ENCODE peak calls at places on chromosomes 11 and 22, in five cellular contexts. T is psoas muscle, Q is HFF-Myc, C is bronchial epithelial cell, K is AG09309. E is an unnamed sample.
A peak's percentile ranks its signal among the peaks of the same experiment; 100 is the strongest.

GRCh38 chr11:11020747-11021149 is 162.9 kb upstream of the ZBED5 start:
- DNase-seq in T (no peak), Q (no peak), C (no peak), K (no peak), E (no peak)

GRCh38 chr11:69080361-69080973 is 31.7 kb downstream of the TPCN2 start:
- DNase-seq in T (no peak), Q (no peak), C (peak; percentile 52), K (no peak), E (no peak)

GRCh38 chr11:19018901-19019300 is 41.6 kb downstream of the MRGPRX2 start:
- DNase-seq in T (no peak), Q (no peak), C (peak; percentile 33), K (no peak), E (no peak)

GRCh38 chr11:131977231-131977630 is 606.8 kb downstream of the NTM start:
- DNase-seq in T (no peak), Q (no peak), C (peak; percentile 89), K (peak; percentile 74), E (no peak)

GRCh38 chr11:68925613-68926012 is 21.9 kb downstream of the IGHMBP2 start:
- DNase-seq in T (no peak), Q (no peak), C (no peak), K (no peak), E (no peak)

GRCh38 chr22:42379961-42380537 is 52.2 kb downstream of the NFAM1 start:
- DNase-seq in T (no peak), Q (no peak), C (no peak), K (no peak), E (no peak)

GRCh38 chr11:112903310-112903709 is 57.9 kb upstream of the NCAM1 start:
- DNase-seq in T (no peak), Q (no peak), C (no peak), K (no peak), E (no peak)

GRCh38 chr11:60912223-60912850 is 1.6 kb upstream of the TMEM109 start:
- DNase-seq in T (no peak), Q (no peak), C (no peak), K (no peak), E (no peak)

GRCh38 chr11:2136209-2136951 is 2.8 kb downstream of the IGF2 start:
- DNase-seq in T (peak; percentile 50), Q (no peak), C (no peak), K (no peak), E (no peak)

GRCh38 chr22:36948273-36949055 is 35.0 kb downstream of the CSF2RB start:
- DNase-seq in T (no peak), Q (no peak), C (no peak), K (no peak), E (no peak)

DNA sequence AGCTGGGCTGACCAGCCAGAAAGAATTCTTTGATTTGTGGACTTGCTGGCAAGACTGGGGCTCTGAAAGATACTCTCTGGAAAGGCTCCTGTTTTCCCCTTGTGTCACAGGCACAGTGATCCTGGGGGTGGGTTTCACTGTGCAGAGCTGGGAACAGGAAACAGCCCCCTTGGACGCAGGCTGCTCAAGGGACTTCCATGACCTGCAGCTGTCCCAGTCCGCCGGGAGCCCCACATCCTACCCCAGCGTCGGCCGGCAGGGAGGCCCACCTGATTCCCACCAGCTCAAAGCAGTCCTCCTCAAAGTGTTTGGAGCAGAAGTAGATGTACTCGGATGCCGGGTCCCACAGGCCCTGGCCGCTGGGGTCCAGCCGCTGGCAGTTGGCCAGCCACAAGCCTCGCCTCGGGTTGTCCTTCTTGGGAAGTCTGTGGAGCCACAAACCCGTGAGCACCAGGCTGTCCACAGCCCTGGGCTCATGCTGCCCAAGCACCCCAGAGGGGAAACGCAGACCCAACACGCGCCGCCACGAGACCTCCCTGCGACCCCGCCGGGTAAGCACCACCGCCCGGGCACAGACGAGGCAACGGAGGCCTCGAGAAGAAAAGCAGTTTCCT is 824 bp downstream of the THAP7 start:
- DNase-seq in T (no peak), Q (no peak), C (no peak), K (no peak), E (no peak)
- TF ChIP-seq CTCF in T (no peak), Q (no peak), C (no peak), K (no peak), E (no peak)

GRCh38 chr22:35540600-35541253 is at the start of gene RASD2:
- DNase-seq in T (peak; percentile 70), Q (no peak), C (no peak), K (no peak), E (peak; percentile 16)

GRCh38 chr22:35538801-35539321 is 1.8 kb upstream of the RASD2 start:
- DNase-seq in T (no peak), Q (no peak), C (peak; percentile 25), K (no peak), E (peak; percentile 31)

GRCh38 chr22:35541254-35541748 is 670 bp downstream of the RASD2 start:
- DNase-seq in T (no peak), Q (no peak), C (no peak), K (no peak), E (no peak)

GRCh38 chr22:35539910-35540599 is 576 bp upstream of the RASD2 start:
- DNase-seq in T (peak; percentile 79), Q (no peak), C (no peak), K (no peak), E (peak; percentile 55)

DNA sequence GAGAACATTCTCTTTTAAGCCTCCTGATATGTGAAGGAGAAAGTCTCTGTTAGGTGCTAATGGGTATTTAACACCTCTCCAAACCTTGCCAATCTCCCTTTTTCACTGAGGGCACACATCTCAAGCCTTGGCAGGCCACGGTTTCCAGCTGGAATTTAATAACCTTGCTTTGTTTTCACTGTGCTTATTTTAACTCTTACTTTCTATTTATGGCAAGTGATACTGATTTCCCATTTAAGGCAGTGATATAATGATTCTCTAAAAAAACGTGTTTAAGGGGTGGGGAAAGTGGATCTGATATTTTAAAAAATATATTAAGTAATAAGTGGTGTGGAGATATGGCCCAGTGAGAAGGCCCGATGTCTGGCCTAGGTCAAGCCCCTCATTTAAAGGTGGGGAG is 1.1 kb upstream of the RASD2 start:
- DNase-seq in T (no peak), Q (no peak), C (no peak), K (no peak), E (no peak)
- H3K4me3 ChIP-seq in T (peak overlapping the region; percentile 71), Q (peak overlapping the region; percentile 37), C (peak overlapping the region; percentile 49), K (no peak overlapping the region), E (peak overlapping the region; percentile 40)

DNA sequence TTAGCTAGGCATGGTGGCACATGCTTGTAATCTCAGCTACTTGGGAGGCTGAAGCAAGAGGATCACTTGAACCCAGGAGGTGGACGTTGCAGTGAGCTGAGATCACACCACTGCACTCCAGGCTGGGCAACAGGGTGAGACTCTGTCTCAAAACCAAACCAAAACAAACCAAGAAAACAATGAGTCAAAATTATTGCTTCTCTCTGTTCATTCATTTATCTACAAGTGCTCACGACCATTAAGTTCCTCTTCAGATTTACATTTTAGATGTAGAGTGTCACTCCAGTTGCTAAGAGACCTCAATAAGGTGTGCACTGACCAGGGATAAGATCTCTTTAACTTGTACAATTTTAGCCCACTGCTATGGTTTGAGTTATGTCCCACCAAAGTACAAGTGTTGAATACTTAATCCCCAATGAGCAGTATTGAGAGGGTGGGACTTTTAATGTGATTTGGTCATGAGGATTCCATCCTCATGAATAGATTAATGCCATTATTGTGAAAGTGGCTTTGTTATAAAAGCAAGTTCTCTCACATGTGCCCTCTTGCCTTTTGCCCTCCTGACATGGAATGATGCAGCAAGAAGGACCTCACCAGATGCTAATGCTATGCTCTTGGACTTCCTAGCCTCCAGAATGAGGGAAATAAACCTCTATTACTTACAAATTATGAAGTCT is 7.8 kb downstream of the HNRNPUL2 start:
- DNase-seq in T (no peak), Q (no peak), C (no peak), K (no peak), E (no peak)
- TF ChIP-seq CTCF in T (no peak), Q (no peak), C (no peak), K (no peak), E (no peak)

DNA sequence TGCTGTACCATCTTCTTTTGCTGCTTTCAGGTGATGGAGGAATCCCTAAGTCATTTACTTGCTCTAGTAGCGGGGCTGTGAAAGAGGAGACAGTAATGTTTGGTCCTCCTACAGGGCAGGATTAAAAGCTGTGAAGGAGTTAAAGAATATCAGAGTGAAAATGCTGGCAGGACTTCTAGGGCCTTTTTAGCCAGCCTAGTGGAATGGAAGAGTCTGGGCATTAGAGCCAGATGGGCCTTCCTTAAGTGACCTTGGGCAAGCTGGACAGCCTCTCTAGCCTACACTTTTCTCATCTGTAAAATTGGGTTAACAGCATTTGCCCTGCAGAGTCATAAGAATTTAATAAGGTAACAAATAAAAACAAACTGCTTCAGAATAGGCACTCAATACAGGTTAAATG is 114.7 kb downstream of the RBFOX2 start:
- DNase-seq in T (no peak), Q (no peak), C (no peak), K (no peak), E (no peak)
- H3K4me3 ChIP-seq in T (peak overlapping the region; percentile 68), Q (no peak overlapping the region), C (no peak overlapping the region), K (no peak overlapping the region), E (no peak overlapping the region)

DNA sequence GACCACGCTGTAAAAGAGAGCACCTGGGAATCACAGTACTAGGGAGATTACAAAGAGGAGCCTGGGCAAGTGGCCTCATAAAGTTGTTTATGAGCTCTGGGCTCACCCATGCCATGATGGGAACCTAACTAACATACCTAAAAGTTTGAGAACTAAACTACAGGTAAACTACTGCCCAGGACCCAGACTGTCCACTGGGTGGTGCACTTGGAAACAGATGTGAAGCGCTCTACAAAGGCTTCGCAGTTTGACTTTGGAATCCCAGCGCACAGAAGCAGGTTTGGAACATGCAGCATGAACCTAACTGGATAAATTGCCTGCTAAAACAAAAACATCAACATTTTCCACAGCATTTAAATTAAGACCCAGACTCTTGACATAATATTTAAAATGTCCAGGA is 418.6 kb downstream of the FAM181B start:
- DNase-seq in T (no peak), Q (no peak), C (peak; percentile 27), K (no peak), E (peak; percentile 42)
- TF ChIP-seq CTCF in T (no peak), Q (no peak), C (peak; percentile 53), K (no peak), E (peak; percentile 58)

DNA sequence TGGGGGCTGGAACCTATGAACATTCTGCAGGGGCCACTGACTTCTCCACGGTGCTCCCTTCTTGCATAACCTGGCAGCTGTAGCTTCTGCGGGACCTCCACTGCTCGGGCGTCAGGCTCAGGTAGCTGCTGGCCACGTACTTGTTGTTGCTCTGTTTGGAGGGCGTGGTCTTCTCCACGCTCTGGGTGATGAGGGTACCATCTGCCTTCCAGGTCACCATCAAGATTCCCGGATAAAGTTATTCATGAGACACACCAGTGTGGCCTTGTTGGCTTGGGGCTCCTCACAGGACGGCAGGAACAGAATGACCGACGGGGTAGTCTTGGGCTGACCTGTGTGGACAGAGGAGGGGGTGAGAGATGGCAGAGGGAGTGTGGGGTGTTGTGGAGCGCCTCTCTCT is 6.5 kb upstream of the DRICH1 start:
- DNase-seq in T (no peak), Q (no peak), C (no peak), K (no peak), E (no peak)
- H3K4me3 ChIP-seq in T (no peak overlapping the region), Q (no peak overlapping the region), C (no peak overlapping the region), K (no peak overlapping the region), E (no peak overlapping the region)

DNA sequence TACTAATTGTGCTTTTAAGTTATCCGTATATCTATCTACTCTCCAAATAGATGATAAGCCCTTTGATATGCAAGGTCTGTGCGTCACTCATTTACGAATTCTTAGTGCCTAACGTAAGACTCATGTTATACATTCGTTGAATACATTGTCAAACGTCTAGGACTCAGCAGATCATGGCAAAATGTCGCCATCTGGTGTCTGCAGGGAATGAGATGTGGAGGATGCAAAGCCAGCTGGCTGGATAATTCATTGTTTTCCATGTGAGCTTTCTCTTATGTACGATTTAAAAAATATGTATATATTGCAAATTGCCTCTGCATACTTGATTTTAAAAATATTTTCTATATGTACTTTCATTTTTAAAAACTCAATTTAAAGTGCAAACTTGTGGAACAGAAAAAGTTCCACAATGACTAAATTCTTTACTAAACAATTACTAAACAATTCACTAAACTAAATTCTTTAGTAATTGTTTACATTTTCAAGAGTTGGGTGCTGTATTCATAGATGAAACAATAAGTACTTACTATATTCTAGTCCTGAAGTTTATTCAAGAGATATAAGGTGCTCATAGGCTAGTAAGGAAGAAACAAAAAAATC is 33.8 kb downstream of the ZNF202 start:
- DNase-seq in T (no peak), Q (peak; percentile 51), C (peak; percentile 73), K (no peak), E (peak; percentile 63)
- TF ChIP-seq CTCF in T (peak; percentile 85), Q (peak; percentile 75), C (peak; percentile 62), K (peak; percentile 84), E (peak; percentile 63)

E was measured in GM12865.